ENCODE peak calls at places on chromosomes 4 and X, in eight cellular contexts. A is progenitor cell of endocrine pancreas, D is GM12865, C is GM18507, M is NCI-H146, Y is heart left ventricle, S is cardiac muscle cell, T is GM10248. K is an unnamed sample.

GRCh38 chr4:119207051-119207450 is 5.5 kb upstream of the USP53 start:
- DNase-seq in A (no peak), D (no peak), C (no peak), M (no peak), Y (no peak), S (no peak), T (no peak), K (no peak)

GRCh38 chr4:153573881-153574807 is 108.0 kb downstream of the TMEM131L start:
- DNase-seq in A (no peak), D (peak), C (no peak), M (peak), Y (peak), S (peak), T (peak), K (no peak)

GRCh38 chrX:98379134-98379533 is 1495.4 kb downstream of the RPA4 start:
- DNase-seq in A (no peak), D (no peak), C (no peak), M (no peak), Y (no peak), S (no peak), T (no peak), K (no peak)

GRCh38 chr4:181548873-181549541 is 694.2 kb upstream of the TENM3 start:
- DNase-seq in A (no peak), D (no peak), C (no peak), M (peak), Y (no peak), S (no peak), T (no peak), K (no peak)

GRCh38 chrX:129980043-129980442 is 2.4 kb upstream of the BCORL1 start:
- DNase-seq in A (peak), D (peak), C (no peak), M (no peak), Y (peak), S (peak), T (peak), K (no peak)

GRCh38 chr4:173415092-173415491 is 16.2 kb upstream of the SCRG1 start:
- DNase-seq in A (no peak), D (no peak), C (no peak), M (no peak), Y (no peak), S (no peak), T (no peak), K (no peak)

GRCh38 chr4:169107528-169107927 is 97.5 kb upstream of the CBR4 start:
- DNase-seq in A (no peak), D (no peak), C (no peak), M (no peak), Y (no peak), S (peak), T (no peak), K (no peak)

GRCh38 chr4:136078971-136079370 is 1453.3 kb downstream of the PCDH18 start:
- DNase-seq in A (no peak), D (no peak), C (no peak), M (no peak), Y (no peak), S (no peak), T (no peak), K (no peak)

GRCh38 chr4:155392486-155393184 is 15.9 kb upstream of the MAP9 start:
- DNase-seq in A (no peak), D (no peak), C (no peak), M (no peak), Y (no peak), S (no peak), T (no peak), K (no peak)

K was measured in glutamatergic neuron.